ENCODE peak calls at places on chromosomes 13 and 19, in four cellular contexts. One of them, this sample, is unnamed.

GRCh38 chr13:102870677-102871415 is 25.0 kb downstream of the ERCC5 start:
- DNase-seq in substantia nigra: no peak
- DNase-seq in stomach: peak
- DNase-seq in caudate nucleus: peak
- DNase-seq in this sample: peak

GRCh38 chr19:10086904-10087256 is 763 bp downstream of the SHFL start:
- DNase-seq in substantia nigra: no peak
- DNase-seq in stomach: no peak
- DNase-seq in caudate nucleus: no peak
- DNase-seq in this sample: no peak

GRCh38 chr13:29589234-29589633 is 6.3 kb downstream of the SLC7A1 start:
- DNase-seq in substantia nigra: no peak
- DNase-seq in stomach: no peak
- DNase-seq in caudate nucleus: no peak
- DNase-seq in this sample: no peak

GRCh38 chr19:8484331-8484894 is 18.0 kb downstream of the PRAM1 start:
- DNase-seq in substantia nigra: no peak
- DNase-seq in stomach: peak
- DNase-seq in caudate nucleus: no peak
- DNase-seq in this sample: no peak

GRCh38 chr13:48775804-48776203 is 122.1 kb downstream of the CYSLTR2 start:
- DNase-seq in substantia nigra: no peak
- DNase-seq in stomach: no peak
- DNase-seq in caudate nucleus: no peak
- DNase-seq in this sample: no peak

GRCh38 chr13:32246468-32246867 is 68.7 kb downstream of the ZAR1L start:
- DNase-seq in substantia nigra: no peak
- DNase-seq in stomach: peak
- DNase-seq in caudate nucleus: no peak
- DNase-seq in this sample: peak

GRCh38 chr19:35714601-35715354 is 3.0 kb upstream of the KMT2B start:
- DNase-seq in substantia nigra: no peak
- DNase-seq in stomach: no peak
- DNase-seq in caudate nucleus: no peak
- DNase-seq in this sample: peak

GRCh38 chr19:57566396-57567256 is 7.0 kb upstream of the ZNF550 start:
- DNase-seq in substantia nigra: no peak
- DNase-seq in stomach: no peak
- DNase-seq in caudate nucleus: no peak
- DNase-seq in this sample: peak

GRCh38 chr19:53959176-53959757 is 3.5 kb upstream of the CACNG8 start:
- DNase-seq in substantia nigra: no peak
- DNase-seq in stomach: no peak
- DNase-seq in caudate nucleus: no peak
- DNase-seq in this sample: no peak

GRCh38 chr19:50322931-50323781 is 6.0 kb downstream of the KCNC3 start:
- DNase-seq in substantia nigra: no peak
- DNase-seq in stomach: no peak
- DNase-seq in caudate nucleus: no peak
- DNase-seq in this sample: no peak

GRCh38 chr19:51116736-51117135 is 8.0 kb upstream of the SIGLEC9 start:
- DNase-seq in substantia nigra: no peak
- DNase-seq in stomach: no peak
- DNase-seq in caudate nucleus: no peak
- DNase-seq in this sample: no peak

GRCh38 chr19:41392775-41393174 is 4.4 kb downstream of the EXOSC5 start:
- DNase-seq in substantia nigra: no peak
- DNase-seq in stomach: no peak
- DNase-seq in caudate nucleus: no peak
- DNase-seq in this sample: no peak

GRCh38 chr19:35468637-35469036 is 20.6 kb downstream of the FFAR2 start:
- DNase-seq in substantia nigra: no peak
- DNase-seq in stomach: peak
- DNase-seq in caudate nucleus: no peak
- DNase-seq in this sample: peak

GRCh38 chr19:10995926-10996600 is 35.2 kb downstream of the SMARCA4 start:
- DNase-seq in substantia nigra: no peak
- DNase-seq in stomach: no peak
- DNase-seq in caudate nucleus: no peak
- DNase-seq in this sample: no peak

GRCh38 chr13:40109324-40109958 is 454.0 kb downstream of the COG6 start:
- DNase-seq in substantia nigra: no peak
- DNase-seq in stomach: no peak
- DNase-seq in caudate nucleus: no peak
- DNase-seq in this sample: peak

GRCh38 chr19:17762505-17763229 is 11.4 kb downstream of the FCHO1 start:
- DNase-seq in substantia nigra: no peak
- DNase-seq in stomach: no peak
- DNase-seq in caudate nucleus: no peak
- DNase-seq in this sample: peak

This sample was measured in OCI-M1.